ENCODE peak calls at places on chromosomes 7 and 10, in nine cellular contexts. S is fibroblast of mammary gland; F is dorsolateral prefrontal cortex; N is AG04450; L is psoas muscle; R is SJSA1; H is CD8-positive, alpha-beta T cell; Q is HCT116; B is A549. C is an unnamed sample.

GRCh38 chr10:127012769-127013152 is 107.5 kb downstream of the DOCK1 start:
- DNase-seq in H (no peak), L (peak; percentile 60), F (peak; percentile 22), B (no peak), N (no peak), Q (peak; percentile 18), S (peak; percentile 7), R (no peak), C (peak; percentile 74)

GRCh38 chr7:48298779-48299178 is 127.5 kb downstream of the ABCA13 start:
- DNase-seq in F (no peak), R (peak; percentile 50), H (no peak), B (no peak), Q (no peak), L (no peak), N (no peak), S (peak; percentile 87), C (peak; percentile 71)

GRCh38 chr7:18087687-18088078 is 60.0 kb upstream of the PRPS1L1 start:
- DNase-seq in B (no peak), L (no peak), H (no peak), Q (no peak), N (no peak), R (no peak), F (peak; percentile 43), S (no peak), C (no peak)

GRCh38 chr10:91909178-91909677 is at the start of gene FGFBP3:
- DNase-seq in H (no peak), R (no peak), B (peak; percentile 54), N (no peak), F (peak; percentile 15), Q (peak; percentile 40), L (no peak), S (peak; percentile 44), C (no peak)

GRCh38 chr7:130486963-130487324 is 4.9 kb upstream of the MEST start:
- DNase-seq in N (no peak), S (no peak), B (no peak), H (no peak), L (no peak), F (no peak), Q (no peak), R (no peak), C (no peak)

GRCh38 chr10:14653271-14654161 is 121.2 kb downstream of the FAM107B start:
- DNase-seq in F (no peak), N (peak; percentile 38), L (no peak), H (no peak), R (peak; percentile 91), Q (no peak), B (peak; percentile 86), S (peak; percentile 43), C (peak; percentile 59)

GRCh38 chr10:10330481-10330880 is 687.2 kb upstream of the CELF2 start:
- DNase-seq in L (no peak), S (no peak), H (no peak), F (no peak), Q (no peak), R (no peak), B (no peak), N (no peak), C (no peak)

GRCh38 chr10:111018021-111018420 is 58.8 kb upstream of the ADRA2A start:
- DNase-seq in R (no peak), B (no peak), Q (no peak), H (no peak), N (no peak), F (no peak), L (no peak), S (peak; percentile 37), C (no peak)

GRCh38 chr7:44867073-44867990 is 18.0 kb downstream of the PURB start:
- DNase-seq in L (peak; percentile 46), H (no peak), S (peak; percentile 94), R (peak; percentile 44), F (peak; percentile 37), Q (peak; percentile 19), N (peak; percentile 64), B (peak; percentile 58), C (no peak)

GRCh38 chr7:36032362-36032818 is 120.7 kb upstream of the EEPD1 start:
- DNase-seq in R (no peak), H (no peak), L (no peak), Q (no peak), F (no peak), B (no peak), N (no peak), S (no peak), C (no peak)

GRCh38 chr7:25894002-25894901 is 257.7 kb upstream of the NFE2L3 start:
- DNase-seq in H (no peak), N (no peak), L (peak; percentile 18), R (no peak), F (no peak), S (peak; percentile 22), B (no peak), Q (peak; percentile 61), C (peak; percentile 71)

GRCh38 chr7:116240021-116240659 is 29.8 kb downstream of the TES start:
- DNase-seq in F (no peak), R (no peak), Q (no peak), L (no peak), N (no peak), B (no peak), S (no peak), H (no peak), C (no peak)

GRCh38 chr7:22447759-22448158 is 52.2 kb downstream of the STEAP1B start:
- DNase-seq in B (no peak), Q (no peak), N (no peak), S (no peak), F (no peak), L (no peak), R (no peak), H (no peak), C (no peak)

GRCh38 chr7:90777075-90777864 is 181.1 kb downstream of the CDK14 start:
- DNase-seq in Q (no peak), H (no peak), B (no peak), R (no peak), N (no peak), S (peak; percentile 13), L (no peak), F (no peak), C (no peak)

GRCh38 chr10:129848571-129849451 is 115.3 kb downstream of the EBF3 start:
- DNase-seq in Q (no peak), R (no peak), N (no peak), F (no peak), B (no peak), H (no peak), S (peak; percentile 3), L (no peak), C (no peak)

GRCh38 chr7:37921340-37921805 is 933 bp downstream of the EPDR1 start:
- DNase-seq in Q (no peak), F (peak; percentile 19), L (peak; percentile 46), S (peak; percentile 43), R (no peak), H (no peak), N (no peak), B (no peak), C (no peak)

GRCh38 chr7:376306-376969 is 86.5 kb downstream of the FOXL3 start:
- DNase-seq in H (no peak), L (no peak), N (no peak), S (no peak), F (peak; percentile 1), Q (no peak), B (no peak), R (no peak), C (peak; percentile 40)

GRCh38 chr10:3853547-3853989 is 68.6 kb upstream of the KLF6 start:
- DNase-seq in Q (no peak), S (peak; percentile 49), F (no peak), N (no peak), L (no peak), R (no peak), B (no peak), H (no peak), C (no peak)

DNA sequence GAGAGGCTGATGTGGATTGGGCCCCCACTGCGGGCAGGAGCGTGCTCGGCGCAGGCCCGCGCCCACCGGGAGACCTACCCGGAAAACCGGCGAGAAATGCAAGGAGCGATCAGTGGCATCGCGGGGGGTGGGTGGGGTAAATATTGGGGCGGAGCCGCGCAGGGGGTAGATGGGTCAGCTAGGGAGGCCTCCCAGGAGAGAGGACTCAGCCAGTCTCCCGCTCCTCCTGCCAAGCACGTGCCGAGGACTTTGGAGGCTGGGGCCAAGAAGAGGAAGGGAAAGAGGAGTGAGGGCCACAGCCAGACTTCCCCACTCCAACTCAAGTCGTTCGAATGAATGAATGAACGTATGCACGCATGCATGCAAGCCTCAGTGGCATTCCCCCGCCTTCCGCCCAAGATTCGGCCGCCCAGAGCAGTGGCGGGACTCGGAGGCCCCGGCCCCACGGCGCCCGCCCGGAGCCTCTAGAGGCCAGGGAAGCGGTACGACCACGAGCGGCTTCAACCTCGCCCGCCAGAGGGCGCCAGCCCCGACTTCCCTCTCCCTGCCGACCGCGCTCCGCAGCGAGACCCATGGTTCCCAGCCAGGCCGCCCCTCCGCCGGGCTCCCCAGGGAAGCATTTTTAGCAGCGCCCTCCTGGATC is 3.6 kb downstream of the NPM3 start:
- DNase-seq in B (peak; percentile 78), L (peak; percentile 83), H (peak; percentile 77), Q (peak; percentile 36), F (peak; percentile 70), R (peak; percentile 44), S (peak; percentile 60), N (peak; percentile 15), C (no peak)
- H3K4me3 ChIP-seq in B (peak overlapping the region; percentile 20), L (peak overlapping the region; percentile 59), H (peak overlapping the region; percentile 64), Q (peak overlapping the region; percentile 32), F (peak overlapping the region; percentile 55), R (no peak overlapping the region), S (peak overlapping the region; percentile 22), N (peak overlapping the region; percentile 11), C (peak overlapping the region; percentile 29)

DNA sequence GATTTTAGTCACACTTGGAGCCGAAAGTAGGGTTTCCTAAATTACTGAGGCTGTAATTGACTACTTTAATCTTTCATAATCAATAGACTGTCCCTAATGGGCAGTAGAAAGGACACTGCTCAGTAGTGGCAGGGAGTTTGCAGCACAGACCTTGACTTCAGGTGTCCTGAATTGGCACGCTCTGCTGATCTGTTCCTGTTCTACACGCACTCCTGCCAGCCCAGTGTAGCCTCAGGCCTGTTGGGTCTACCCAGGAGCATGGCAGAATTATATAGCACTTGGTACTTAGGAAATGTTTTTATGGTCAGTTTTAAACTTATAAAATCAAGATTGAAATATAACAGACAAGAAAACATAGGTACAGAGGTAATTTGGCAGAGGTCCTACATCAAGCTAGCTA is 9.0 kb downstream of the EIF4H start:
- DNase-seq in R (no peak), Q (no peak), N (no peak), L (no peak), H (no peak), B (no peak), F (no peak), S (no peak), C (no peak)
- H3K4me3 ChIP-seq in R (no peak overlapping the region), Q (no peak overlapping the region), N (no peak overlapping the region), L (no peak overlapping the region), H (no peak overlapping the region), B (no peak overlapping the region), F (no peak overlapping the region), S (no peak overlapping the region), C (no peak overlapping the region)

DNA sequence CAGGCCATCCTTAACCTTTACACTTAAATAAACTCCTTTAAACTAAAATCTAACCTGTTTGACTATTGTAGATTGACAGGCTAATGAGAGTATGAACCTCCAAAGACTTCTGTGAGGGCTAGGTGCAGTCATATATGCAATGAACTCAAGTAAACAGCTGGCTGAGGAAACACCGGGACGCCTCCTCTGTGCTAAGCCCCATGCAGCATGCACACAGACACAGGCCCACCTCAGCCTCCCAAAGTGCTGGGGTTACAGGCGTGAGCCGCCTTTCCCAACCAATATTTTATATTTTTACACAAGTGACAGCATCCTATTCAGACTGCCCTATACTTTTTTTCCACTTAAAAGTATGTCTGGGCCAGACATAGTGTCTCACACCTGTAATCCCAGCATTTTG is 1.5 kb upstream of the FXYD4 start:
- DNase-seq in L (no peak), Q (no peak), R (no peak), F (no peak), B (no peak), H (no peak), N (no peak), S (no peak), C (no peak)
- H3K4me3 ChIP-seq in L (no peak overlapping the region), Q (no peak overlapping the region), R (no peak overlapping the region), F (no peak overlapping the region), B (no peak overlapping the region), H (no peak overlapping the region), N (no peak overlapping the region), S (no peak overlapping the region), C (no peak overlapping the region)

GRCh38 chr7:141701489-141702046 is 398 bp downstream of the DENND11 start:
- DNase-seq in B (peak; percentile 35), R (peak; percentile 24), Q (no peak), S (no peak), L (peak; percentile 28), H (peak; percentile 65), F (peak; percentile 32), N (no peak), C (no peak)
- H3K4me3 ChIP-seq in B (peak overlapping the region; percentile 85), R (peak overlapping the region; percentile 80), Q (peak overlapping the region; percentile 67), S (peak overlapping the region; percentile 58), L (peak overlapping the region; percentile 87), H (peak overlapping the region; percentile 57), F (peak overlapping the region; percentile 85), N (peak overlapping the region; percentile 77), C (peak overlapping the region; percentile 56)